ENCODE peak calls at places on chromosome 7, in six cellular contexts. One of them, this sample, is unnamed.

GRCh38 chr7:70092314-70093303 is 494.3 kb downstream of the AUTS2 start:
- DNase-seq in activated naive CD4-positive, alpha-beta T cell treated with anti-CD3 and anti-CD28 coated beads, Interleukin-2, amount 10 ng/mL, durations not matched to agents 7 days and 5 days: no peak
- DNase-seq in hepatocyte: peak; percentile 65
- DNase-seq in NCI-H774: no peak
- DNase-seq in cardiac fibroblast: peak; percentile 45
- DNase-seq in stimulated activated CD4-positive, alpha-beta T cell treated with anti-CD3 and anti-CD28 coated beads, TNF-alpha, amount 100 ng/mL, for 4 hours: no peak
- DNase-seq in this sample: no peak

GRCh38 chr7:136530831-136531230 is 337.6 kb upstream of the CHRM2 start:
- DNase-seq in stimulated activated CD4-positive, alpha-beta T cell treated with anti-CD3 and anti-CD28 coated beads, TNF-alpha, amount 100 ng/mL, for 4 hours: no peak
- DNase-seq in cardiac fibroblast: no peak
- DNase-seq in hepatocyte: no peak
- DNase-seq in NCI-H774: peak; percentile 23
- DNase-seq in activated naive CD4-positive, alpha-beta T cell treated with anti-CD3 and anti-CD28 coated beads, Interleukin-2, amount 10 ng/mL, durations not matched to agents 7 days and 5 days: no peak
- DNase-seq in this sample: no peak

GRCh38 chr7:87220026-87220733 is 648 bp upstream of the TMEM243 start:
- DNase-seq in NCI-H774: peak; percentile 78
- DNase-seq in cardiac fibroblast: peak; percentile 80
- DNase-seq in stimulated activated CD4-positive, alpha-beta T cell treated with anti-CD3 and anti-CD28 coated beads, TNF-alpha, amount 100 ng/mL, for 4 hours: peak; percentile 65
- DNase-seq in activated naive CD4-positive, alpha-beta T cell treated with anti-CD3 and anti-CD28 coated beads, Interleukin-2, amount 10 ng/mL, durations not matched to agents 7 days and 5 days: peak; percentile 89
- DNase-seq in hepatocyte: peak; percentile 87
- DNase-seq in this sample: peak; percentile 79

GRCh38 chr7:32474008-32474407 is 16.2 kb downstream of the LSM5 start:
- DNase-seq in stimulated activated CD4-positive, alpha-beta T cell treated with anti-CD3 and anti-CD28 coated beads, TNF-alpha, amount 100 ng/mL, for 4 hours: no peak
- DNase-seq in hepatocyte: no peak
- DNase-seq in NCI-H774: no peak
- DNase-seq in cardiac fibroblast: no peak
- DNase-seq in activated naive CD4-positive, alpha-beta T cell treated with anti-CD3 and anti-CD28 coated beads, Interleukin-2, amount 10 ng/mL, durations not matched to agents 7 days and 5 days: no peak
- DNase-seq in this sample: no peak

GRCh38 chr7:113561446-113561845 is 357.4 kb downstream of the PPP1R3A start:
- DNase-seq in stimulated activated CD4-positive, alpha-beta T cell treated with anti-CD3 and anti-CD28 coated beads, TNF-alpha, amount 100 ng/mL, for 4 hours: no peak
- DNase-seq in activated naive CD4-positive, alpha-beta T cell treated with anti-CD3 and anti-CD28 coated beads, Interleukin-2, amount 10 ng/mL, durations not matched to agents 7 days and 5 days: no peak
- DNase-seq in hepatocyte: no peak
- DNase-seq in NCI-H774: no peak
- DNase-seq in cardiac fibroblast: peak; percentile 32
- DNase-seq in this sample: no peak

GRCh38 chr7:21191317-21192073 is 236.4 kb upstream of the SP4 start:
- DNase-seq in cardiac fibroblast: no peak
- DNase-seq in activated naive CD4-positive, alpha-beta T cell treated with anti-CD3 and anti-CD28 coated beads, Interleukin-2, amount 10 ng/mL, durations not matched to agents 7 days and 5 days: no peak
- DNase-seq in NCI-H774: no peak
- DNase-seq in stimulated activated CD4-positive, alpha-beta T cell treated with anti-CD3 and anti-CD28 coated beads, TNF-alpha, amount 100 ng/mL, for 4 hours: no peak
- DNase-seq in hepatocyte: no peak
- DNase-seq in this sample: no peak

GRCh38 chr7:81173766-81174281 is 255.0 kb upstream of the SEMA3C start:
- DNase-seq in cardiac fibroblast: peak; percentile 85
- DNase-seq in activated naive CD4-positive, alpha-beta T cell treated with anti-CD3 and anti-CD28 coated beads, Interleukin-2, amount 10 ng/mL, durations not matched to agents 7 days and 5 days: no peak
- DNase-seq in NCI-H774: no peak
- DNase-seq in hepatocyte: no peak
- DNase-seq in stimulated activated CD4-positive, alpha-beta T cell treated with anti-CD3 and anti-CD28 coated beads, TNF-alpha, amount 100 ng/mL, for 4 hours: no peak
- DNase-seq in this sample: no peak

GRCh38 chr7:129169171-129169643 is 19.2 kb upstream of the SMO start:
- DNase-seq in stimulated activated CD4-positive, alpha-beta T cell treated with anti-CD3 and anti-CD28 coated beads, TNF-alpha, amount 100 ng/mL, for 4 hours: peak; percentile 38
- DNase-seq in NCI-H774: peak; percentile 51
- DNase-seq in activated naive CD4-positive, alpha-beta T cell treated with anti-CD3 and anti-CD28 coated beads, Interleukin-2, amount 10 ng/mL, durations not matched to agents 7 days and 5 days: peak; percentile 60
- DNase-seq in cardiac fibroblast: peak; percentile 39
- DNase-seq in hepatocyte: peak; percentile 70
- DNase-seq in this sample: no peak

GRCh38 chr7:126805351-126805750 is 447.4 kb downstream of the GRM8 start:
- DNase-seq in cardiac fibroblast: no peak
- DNase-seq in NCI-H774: no peak
- DNase-seq in activated naive CD4-positive, alpha-beta T cell treated with anti-CD3 and anti-CD28 coated beads, Interleukin-2, amount 10 ng/mL, durations not matched to agents 7 days and 5 days: no peak
- DNase-seq in stimulated activated CD4-positive, alpha-beta T cell treated with anti-CD3 and anti-CD28 coated beads, TNF-alpha, amount 100 ng/mL, for 4 hours: no peak
- DNase-seq in hepatocyte: no peak
- DNase-seq in this sample: no peak

GRCh38 chr7:142549007-142549406 is 200.3 kb upstream of the PRSS1 start:
- DNase-seq in NCI-H774: no peak
- DNase-seq in hepatocyte: no peak
- DNase-seq in cardiac fibroblast: peak; percentile 42
- DNase-seq in stimulated activated CD4-positive, alpha-beta T cell treated with anti-CD3 and anti-CD28 coated beads, TNF-alpha, amount 100 ng/mL, for 4 hours: no peak
- DNase-seq in activated naive CD4-positive, alpha-beta T cell treated with anti-CD3 and anti-CD28 coated beads, Interleukin-2, amount 10 ng/mL, durations not matched to agents 7 days and 5 days: no peak
- DNase-seq in this sample: no peak

GRCh38 chr7:148633761-148634160 is 43.2 kb downstream of the C7orf33 start:
- DNase-seq in activated naive CD4-positive, alpha-beta T cell treated with anti-CD3 and anti-CD28 coated beads, Interleukin-2, amount 10 ng/mL, durations not matched to agents 7 days and 5 days: no peak
- DNase-seq in NCI-H774: no peak
- DNase-seq in stimulated activated CD4-positive, alpha-beta T cell treated with anti-CD3 and anti-CD28 coated beads, TNF-alpha, amount 100 ng/mL, for 4 hours: no peak
- DNase-seq in hepatocyte: no peak
- DNase-seq in cardiac fibroblast: no peak
- DNase-seq in this sample: no peak

GRCh38 chr7:132933076-132933466 is 148.8 kb downstream of the CHCHD3 start:
- DNase-seq in NCI-H774: no peak
- DNase-seq in stimulated activated CD4-positive, alpha-beta T cell treated with anti-CD3 and anti-CD28 coated beads, TNF-alpha, amount 100 ng/mL, for 4 hours: no peak
- DNase-seq in hepatocyte: peak; percentile 48
- DNase-seq in cardiac fibroblast: peak; percentile 95
- DNase-seq in activated naive CD4-positive, alpha-beta T cell treated with anti-CD3 and anti-CD28 coated beads, Interleukin-2, amount 10 ng/mL, durations not matched to agents 7 days and 5 days: no peak
- DNase-seq in this sample: no peak

GRCh38 chr7:29955075-29955792 is 34.4 kb downstream of the SCRN1 start:
- DNase-seq in activated naive CD4-positive, alpha-beta T cell treated with anti-CD3 and anti-CD28 coated beads, Interleukin-2, amount 10 ng/mL, durations not matched to agents 7 days and 5 days: no peak
- DNase-seq in hepatocyte: no peak
- DNase-seq in NCI-H774: no peak
- DNase-seq in cardiac fibroblast: no peak
- DNase-seq in stimulated activated CD4-positive, alpha-beta T cell treated with anti-CD3 and anti-CD28 coated beads, TNF-alpha, amount 100 ng/mL, for 4 hours: no peak
- DNase-seq in this sample: no peak

This sample was measured in activated T-helper 9 cell treated with anti-CD3 and anti-CD28 coated beads, Interleukin-2, amount 50 U/mL, for 16 hours.